ENCODE peak calls at places on chromosomes 1 and 21, in eight cellular contexts. M, L, Z, A, B, K, O and J are unnamed samples.

GRCh38 chr1:53369761-53370160 is 41.9 kb upstream of the LRP8 start:
- DNase-seq in M (no peak), L (no peak), Z (no peak), A (peak; percentile 15), B (peak; percentile 1), K (no peak), O (no peak), J (no peak)

GRCh38 chr21:14527690-14528652 is 18.1 kb downstream of the SAMSN1 start:
- DNase-seq in M (no peak), L (no peak), Z (no peak), A (no peak), B (no peak), K (no peak), O (no peak), J (no peak)

GRCh38 chr1:163361123-163361934 is 39.6 kb downstream of the NUF2 start:
- DNase-seq in M (no peak), L (peak; percentile 58), Z (no peak), A (no peak), B (no peak), K (no peak), O (no peak), J (no peak)

GRCh38 chr1:218377143-218377660 is 32.1 kb downstream of the TGFB2 start:
- DNase-seq in M (peak; percentile 93), L (peak; percentile 76), Z (peak; percentile 95), A (no peak), B (no peak), K (no peak), O (no peak), J (no peak)

GRCh38 chr1:168137515-168137821 is 738 bp upstream of the GPR161 start:
- DNase-seq in M (no peak), L (no peak), Z (no peak), A (no peak), B (no peak), K (no peak), O (no peak), J (no peak)

GRCh38 chr1:162476620-162477019 is 21.0 kb upstream of the UHMK1 start:
- DNase-seq in M (no peak), L (no peak), Z (no peak), A (no peak), B (no peak), K (no peak), O (no peak), J (no peak)

GRCh38 chr1:111660204-111661150 is 40.9 kb downstream of the RAP1A start:
- DNase-seq in M (no peak), L (no peak), Z (no peak), A (no peak), B (no peak), K (no peak), O (no peak), J (no peak)

GRCh38 chr1:165235777-165236285 is 120.7 kb downstream of the LMX1A start:
- DNase-seq in M (no peak), L (peak; percentile 59), Z (no peak), A (no peak), B (no peak), K (no peak), O (no peak), J (no peak)

GRCh38 chr1:116910379-116911165 is 856 bp downstream of the PTGFRN start:
- DNase-seq in M (no peak), L (peak; percentile 18), Z (no peak), A (peak; percentile 85), B (peak; percentile 34), K (peak; percentile 16), O (peak; percentile 55), J (no peak)

GRCh38 chr1:155117610-155118009 is 10.1 kb upstream of the EFNA1 start:
- DNase-seq in M (no peak), L (no peak), Z (no peak), A (no peak), B (no peak), K (no peak), O (no peak), J (no peak)

GRCh38 chr1:209542585-209542984 is 40.9 kb upstream of the CAMK1G start:
- DNase-seq in M (no peak), L (no peak), Z (no peak), A (no peak), B (no peak), K (no peak), O (no peak), J (no peak)

GRCh38 chr21:25283720-25284119 is 323.6 kb downstream of the MRPL39 start:
- DNase-seq in M (peak; percentile 7), L (peak; percentile 51), Z (no peak), A (no peak), B (no peak), K (no peak), O (no peak), J (no peak)
- TF ChIP-seq CTCF in M (peak; percentile 53), L (peak; percentile 50), Z (peak; percentile 22), A (peak; percentile 38), B (no peak), K (no peak), O (no peak), J (no peak)

DNA sequence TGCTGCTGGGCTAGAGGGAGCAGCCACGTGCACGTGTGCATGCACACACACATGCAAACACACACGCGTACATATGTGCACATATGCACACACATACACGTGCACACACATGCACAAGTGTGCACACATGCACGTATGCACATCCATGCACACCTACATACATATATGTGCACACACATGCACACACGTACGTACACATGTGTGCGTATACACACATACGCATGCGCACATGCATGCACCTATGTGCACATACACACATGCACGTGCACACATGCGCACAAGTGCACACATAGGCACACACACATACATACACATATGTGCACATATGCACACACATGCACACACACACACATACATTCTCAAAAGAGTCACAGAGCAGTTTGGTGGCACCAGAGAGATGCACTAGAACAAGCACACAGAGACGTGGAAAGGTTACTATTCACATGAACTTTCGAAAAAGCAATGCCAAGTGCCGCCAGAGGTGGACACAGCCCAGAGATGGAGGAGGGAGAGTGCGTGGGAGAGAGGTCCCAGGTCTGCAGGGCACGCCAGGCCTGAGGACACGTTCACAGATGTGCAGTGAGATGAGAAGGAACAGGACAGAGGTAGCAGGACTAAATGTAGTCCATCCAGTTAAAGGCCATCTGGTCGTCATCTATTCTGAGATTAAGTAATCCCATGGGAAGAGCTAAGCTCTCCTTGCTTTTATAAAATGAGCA is 85.7 kb upstream of the SLC25A33 start:
- DNase-seq in M (no peak), L (no peak), Z (no peak), A (no peak), B (no peak), K (no peak), O (no peak), J (peak; percentile 54)
- TF ChIP-seq CTCF in M (no peak), L (no peak), Z (no peak), A (no peak), B (no peak), K (no peak), O (no peak), J (no peak)

GRCh38 chr1:1272341-1273151 is 1.1 kb downstream of the UBE2J2 start:
- DNase-seq in M (no peak), L (no peak), Z (no peak), A (peak; percentile 75), B (no peak), K (no peak), O (no peak), J (no peak)

GRCh38 chr1:1274931-1275431 is 1.3 kb upstream of the UBE2J2 start:
- DNase-seq in M (no peak), L (no peak), Z (no peak), A (no peak), B (no peak), K (no peak), O (no peak), J (no peak)

GRCh38 chr1:1273152-1273534 is 511 bp downstream of the UBE2J2 start:
- DNase-seq in M (no peak), L (no peak), Z (no peak), A (peak; percentile 71), B (no peak), K (no peak), O (no peak), J (no peak)

GRCh38 chr1:1274299-1274930 is 761 bp upstream of the UBE2J2 start:
- DNase-seq in M (no peak), L (no peak), Z (no peak), A (no peak), B (no peak), K (no peak), O (no peak), J (no peak)

DNA sequence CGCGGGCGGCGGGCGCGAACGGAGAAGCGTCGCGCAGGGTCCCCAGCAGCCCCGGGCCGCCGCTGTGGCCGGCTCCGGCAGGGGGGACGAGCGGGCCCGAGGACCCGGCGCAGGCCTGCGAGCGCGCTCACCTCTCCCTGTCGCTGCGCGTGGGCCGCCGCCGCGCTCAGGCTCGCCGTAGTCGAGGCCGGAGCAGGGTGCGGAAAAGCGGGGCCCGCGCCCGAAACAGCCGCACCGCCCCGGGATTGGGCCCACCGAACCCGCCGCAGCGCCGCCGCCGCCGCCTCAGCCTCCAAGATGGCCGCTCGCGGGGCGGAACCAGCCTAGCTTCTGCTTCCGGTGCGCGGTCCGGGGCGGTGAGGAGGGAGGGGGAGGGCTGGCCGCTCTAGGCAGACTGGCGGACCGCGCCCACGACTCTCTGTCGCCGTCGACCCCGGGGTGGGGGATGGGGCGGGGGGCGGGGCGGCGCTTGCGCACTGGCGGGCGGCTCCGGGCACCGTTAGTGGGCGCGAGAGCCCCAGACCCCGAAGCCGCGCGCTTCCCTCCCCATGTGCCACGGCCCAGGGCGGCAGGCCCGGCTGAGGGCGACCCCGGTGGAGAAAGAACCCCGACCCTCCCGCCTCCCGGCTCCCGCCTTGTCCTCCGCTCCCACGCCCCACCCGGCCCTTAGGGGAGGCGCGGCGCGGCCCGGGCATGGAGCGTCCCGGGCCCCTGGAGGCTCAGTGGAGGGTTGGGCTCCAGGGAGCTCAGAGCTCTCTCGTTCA is at the start of gene UBE2J2:
- DNase-seq in M (peak; percentile 85), L (peak; percentile 94), Z (peak; percentile 51), A (peak; percentile 98), B (peak; percentile 96), K (peak; percentile 92), O (peak; percentile 96), J (peak; percentile 83)
- TF ChIP-seq CTCF in M (no peak), L (no peak), Z (no peak), A (no peak), B (no peak), K (no peak), O (peak; percentile 0), J (no peak)

DNA sequence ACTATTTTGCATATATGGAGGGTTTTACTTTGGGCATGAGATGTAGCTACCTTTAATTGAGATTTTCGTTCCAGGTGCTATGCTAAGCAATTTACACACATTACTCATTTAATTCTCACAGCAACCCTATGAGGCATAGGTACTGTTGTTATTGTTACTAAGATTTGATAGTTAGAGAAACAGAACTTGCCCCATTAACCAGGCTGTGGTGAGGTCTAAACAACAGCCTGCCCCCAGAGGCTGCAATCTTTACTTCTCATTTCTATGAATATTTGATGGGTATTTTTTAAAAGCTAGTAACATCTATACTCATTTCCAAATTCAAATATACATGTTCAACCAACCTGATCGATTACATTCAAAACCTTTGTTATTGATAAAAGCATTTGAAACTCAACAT is 155.6 kb downstream of the GALNT2 start:
- DNase-seq in M (no peak), L (no peak), Z (no peak), A (no peak), B (no peak), K (no peak), O (no peak), J (no peak)
- TF ChIP-seq CTCF in M (peak; percentile 30), L (peak; percentile 33), Z (no peak), A (peak; percentile 17), B (peak; percentile 12), K (no peak), O (no peak), J (no peak)

DNA sequence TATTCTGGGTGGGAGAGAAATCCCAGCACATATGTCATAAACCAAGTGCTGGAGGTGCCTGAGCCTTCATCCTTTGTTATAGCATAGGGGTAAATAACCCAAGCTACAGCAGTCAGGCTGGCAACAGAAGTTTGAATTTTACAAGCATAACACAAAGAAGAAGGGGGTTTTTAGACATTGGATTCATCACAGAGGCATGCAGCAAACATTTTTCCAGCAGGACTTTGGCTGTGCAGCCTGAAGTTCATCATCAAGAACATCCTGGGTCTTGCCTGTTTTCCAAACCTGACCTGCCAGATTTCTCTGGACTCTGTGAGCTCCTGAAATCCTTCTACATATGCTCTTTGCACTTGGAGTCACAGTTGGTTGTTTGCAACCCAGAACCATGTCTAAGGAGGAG is 16.2 kb downstream of the PTGER3 start:
- DNase-seq in M (no peak), L (no peak), Z (no peak), A (no peak), B (no peak), K (no peak), O (no peak), J (no peak)
- TF ChIP-seq CTCF in M (no peak), L (no peak), Z (no peak), A (no peak), B (no peak), K (no peak), O (no peak), J (no peak)